ENCODE peak calls at places on chromosomes 6 and 20, in eight cellular contexts. Q is CD8-positive, alpha-beta T cell; F is uterus; R is mucosa of descending colon; M is suprapubic skin; W is tibial nerve; E is breast epithelium; C is upper lobe of right lung. H is an unnamed sample. For H3K4me1, the result is how much of the 10 kb centered on the place peaks cover.

GRCh38 chr6:20197251-20197650 is 15.0 kb downstream of the MBOAT1 start:
- DNase-seq in R (no peak), E (no peak), W (no peak), M (no peak), F (no peak), C (no peak), Q (no peak), H (no peak)

GRCh38 chr6:10411131-10411914 is 3.6 kb downstream of the TFAP2A start:
- DNase-seq in C (no peak), F (no peak), R (no peak), E (no peak), W (no peak), M (no peak), Q (no peak), H (no peak)

GRCh38 chr6:111122458-111123286 is 35.4 kb downstream of the SLC16A10 start:
- DNase-seq in R (no peak), Q (no peak), M (no peak), C (no peak), F (no peak), E (no peak), W (no peak), H (no peak)

GRCh38 chr6:57173886-57174510 is 1.9 kb downstream of the BAG2 start:
- DNase-seq in W (peak), C (no peak), M (no peak), F (no peak), Q (no peak), R (no peak), E (no peak), H (no peak)

GRCh38 chr6:22221630-22222029 is 75.2 kb downstream of the PRL start:
- DNase-seq in F (no peak), R (no peak), W (no peak), M (no peak), Q (no peak), C (no peak), E (no peak), H (no peak)

GRCh38 chr6:81553246-81553645 is 199.2 kb downstream of the TENT5A start:
- DNase-seq in Q (no peak), E (no peak), W (no peak), M (no peak), C (no peak), F (no peak), R (no peak), H (no peak)

GRCh38 chr6:4491501-4492260 is 284.5 kb upstream of the CDYL start:
- DNase-seq in C (no peak), R (no peak), W (no peak), F (no peak), M (no peak), Q (no peak), E (no peak), H (no peak)

GRCh38 chr6:122622404-122622938 is 12.3 kb downstream of the PKIB start:
- DNase-seq in M (no peak), C (no peak), Q (no peak), W (peak), F (no peak), R (no peak), E (no peak), H (peak)

GRCh38 chr6:54646551-54647300 is 199.8 kb upstream of the FAM83B start:
- DNase-seq in Q (no peak), C (no peak), E (no peak), W (no peak), M (no peak), R (no peak), F (no peak), H (no peak)

GRCh38 chr20:5397418-5397817 is 80.7 kb upstream of the PROKR2 start:
- DNase-seq in Q (no peak), F (no peak), C (no peak), R (no peak), W (no peak), M (no peak), E (no peak), H (no peak)

GRCh38 chr20:4769328-4769727 is 47.6 kb downstream of the PRND start:
- DNase-seq in W (no peak), C (no peak), R (no peak), F (no peak), Q (no peak), E (no peak), M (no peak), H (no peak)

GRCh38 chr20:35539756-35540212 is 2.1 kb upstream of the ERGIC3 start:
- DNase-seq in C (peak), F (no peak), R (peak), Q (no peak), E (no peak), M (no peak), W (peak), H (peak)

GRCh38 chr6:147586044-147586443 is 77.6 kb downstream of the SAMD5 start:
- DNase-seq in M (no peak), R (no peak), W (peak), F (peak), E (no peak), C (no peak), Q (no peak), H (peak)

GRCh38 chr6:21922086-21922485 is 328.5 kb downstream of the SOX4 start:
- DNase-seq in E (no peak), M (no peak), Q (no peak), F (no peak), C (no peak), R (no peak), W (no peak), H (no peak)

GRCh38 chr6:41546866-41547798 is 951 bp downstream of the FOXP4 start:
- DNase-seq in W (no peak), E (peak), M (no peak), R (peak), C (peak), F (peak), Q (no peak), H (peak)

GRCh38 chr20:15205023-15205422 is 867.6 kb upstream of the FLRT3 start:
- DNase-seq in F (no peak), E (no peak), C (no peak), R (no peak), Q (no peak), M (no peak), W (no peak), H (no peak)

GRCh38 chr20:40046703-40047102 is 642.3 kb downstream of the MAFB start:
- DNase-seq in F (no peak), R (no peak), M (no peak), C (no peak), Q (no peak), W (no peak), E (no peak), H (no peak)

GRCh38 chr20:57309544-57310115 is 20.0 kb upstream of the SPO11 start:
- DNase-seq in W (no peak), C (no peak), R (no peak), F (no peak), Q (no peak), E (no peak), M (peak), H (no peak)

GRCh38 chr20:47274449-47275108 is 81.9 kb downstream of the ZMYND8 start:
- DNase-seq in Q (no peak), R (no peak), E (no peak), C (no peak), M (peak), W (peak), F (no peak), H (no peak)

GRCh38 chr6:78533876-78534275 is 333.5 kb upstream of the IRAK1BP1 start:
- DNase-seq in R (no peak), C (no peak), W (no peak), Q (no peak), E (no peak), M (no peak), F (no peak), H (no peak)

GRCh38 chr20:10579942-10580341 is 93.9 kb downstream of the JAG1 start:
- DNase-seq in F (no peak), R (no peak), Q (no peak), E (no peak), M (no peak), W (no peak), C (no peak), H (no peak)

GRCh38 chr20:6959900-6960312 is 192.4 kb downstream of the BMP2 start:
- DNase-seq in Q (no peak), R (no peak), W (no peak), F (no peak), C (no peak), M (no peak), E (no peak), H (no peak)

GRCh38 chr20:38728237-38728761 is 4.0 kb downstream of the SLC32A1 start:
- DNase-seq in F (no peak), M (no peak), Q (no peak), E (no peak), R (no peak), C (no peak), W (no peak), H (no peak)

GRCh38 chr20:38728911-38729642 is 4.8 kb downstream of the SLC32A1 start:
- DNase-seq in F (no peak), E (no peak), R (no peak), C (no peak), W (no peak), M (no peak), Q (no peak), H (no peak)

GRCh38 chr20:38730167-38730988 is 6.1 kb downstream of the SLC32A1 start:
- DNase-seq in W (no peak), M (no peak), F (no peak), Q (no peak), C (no peak), R (no peak), E (no peak), H (no peak)

GRCh38 chr20:38730989-38731737 is 6.9 kb downstream of the SLC32A1 start:
- DNase-seq in W (peak), E (no peak), Q (peak), M (no peak), F (peak), R (peak), C (peak), H (peak)

GRCh38 chr20:38729767-38730166 is 5.5 kb downstream of the SLC32A1 start:
- DNase-seq in R (no peak), M (no peak), E (no peak), W (no peak), F (no peak), Q (no peak), C (no peak), H (no peak)
- H3K4me3 ChIP-seq in R (no peak), M (no peak), E (no peak), W (no peak), F (no peak), Q (no peak), C (no peak), H (no peak)

DNA sequence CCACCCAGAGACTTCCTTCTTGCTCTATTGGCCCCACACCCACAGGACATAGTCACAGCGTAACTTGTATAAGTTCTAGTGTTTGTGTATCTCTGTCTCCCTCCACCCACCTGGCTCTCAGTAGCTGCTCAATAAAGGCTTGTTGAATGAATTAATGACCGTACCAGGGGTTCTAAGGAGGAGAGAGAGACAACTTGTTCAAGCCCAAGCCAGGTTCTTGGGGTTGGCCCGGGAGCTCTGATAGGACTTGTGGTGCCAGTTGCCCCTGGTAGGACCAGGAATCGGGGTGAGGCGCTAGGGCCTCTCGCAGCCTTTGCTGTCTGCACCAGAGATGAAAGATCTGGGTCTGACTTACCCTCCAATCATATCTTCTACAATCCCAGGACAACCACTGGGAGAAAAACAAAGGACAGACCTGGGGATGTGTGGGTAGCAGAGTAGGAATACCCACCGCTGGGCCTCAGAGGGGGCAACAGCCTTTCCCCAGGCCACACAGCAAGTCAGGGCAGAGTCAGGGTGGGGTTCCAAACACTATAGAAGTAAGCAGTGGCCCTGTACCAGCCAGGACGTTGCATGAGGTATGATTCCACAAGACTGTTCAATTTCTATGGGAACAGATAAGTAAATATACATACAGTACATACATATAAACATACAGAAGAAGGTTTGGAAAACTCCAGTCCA is 5.3 kb upstream of the TGM2 start:
- DNase-seq in C (peak), E (no peak), F (no peak), Q (no peak), W (no peak), M (no peak), R (no peak), H (no peak)
- H3K4me1 ChIP-seq in C (under half), E (under half), F (under half), Q (under half), W (under half), M (under half), R (under half), H (under half)

GRCh38 chr20:48923149-48923718 is 1.7 kb downstream of the ARFGEF2 start:
- DNase-seq in C (no peak), R (no peak), F (no peak), Q (no peak), W (no peak), E (no peak), M (no peak), H (no peak)
- H3K4me3 ChIP-seq in C (peak), R (no peak), F (no peak), Q (no peak), W (no peak), E (peak), M (peak), H (no peak)

GRCh38 chr6:35199866-35200265 is 13.9 kb upstream of the SCUBE3 start:
- DNase-seq in C (no peak), F (no peak), R (no peak), M (no peak), Q (no peak), W (no peak), E (no peak), H (no peak)
- H3K4me1 ChIP-seq in C (under half), F (under half), R (under half), M (under half), Q (under half), W (under half), E (under half), H (under half)

GRCh38 chr20:25082498-25082873 is 545 bp upstream of the VSX1 start:
- DNase-seq in M (no peak), W (no peak), E (peak), F (no peak), C (no peak), Q (no peak), R (no peak), H (no peak)
- H3K4me3 ChIP-seq in M (no peak), W (no peak), E (no peak), F (no peak), C (no peak), Q (no peak), R (no peak), H (no peak)

GRCh38 chr20:59778615-59779200 is 154.7 kb downstream of the SYCP2 start:
- DNase-seq in W (no peak), Q (no peak), F (no peak), M (peak), R (no peak), E (no peak), C (no peak), H (no peak)

GRCh38 chr20:59781236-59781635 is 152.2 kb downstream of the SYCP2 start:
- DNase-seq in F (no peak), E (no peak), M (peak), Q (no peak), R (no peak), C (no peak), W (no peak), H (no peak)

GRCh38 chr20:59780494-59781185 is 152.8 kb downstream of the SYCP2 start:
- DNase-seq in E (no peak), C (no peak), R (no peak), Q (no peak), M (peak), W (no peak), F (no peak), H (no peak)

GRCh38 chr20:59777814-59778575 is 155.4 kb downstream of the SYCP2 start:
- DNase-seq in W (no peak), Q (no peak), C (no peak), R (no peak), M (peak), F (no peak), E (no peak), H (no peak)

DNA sequence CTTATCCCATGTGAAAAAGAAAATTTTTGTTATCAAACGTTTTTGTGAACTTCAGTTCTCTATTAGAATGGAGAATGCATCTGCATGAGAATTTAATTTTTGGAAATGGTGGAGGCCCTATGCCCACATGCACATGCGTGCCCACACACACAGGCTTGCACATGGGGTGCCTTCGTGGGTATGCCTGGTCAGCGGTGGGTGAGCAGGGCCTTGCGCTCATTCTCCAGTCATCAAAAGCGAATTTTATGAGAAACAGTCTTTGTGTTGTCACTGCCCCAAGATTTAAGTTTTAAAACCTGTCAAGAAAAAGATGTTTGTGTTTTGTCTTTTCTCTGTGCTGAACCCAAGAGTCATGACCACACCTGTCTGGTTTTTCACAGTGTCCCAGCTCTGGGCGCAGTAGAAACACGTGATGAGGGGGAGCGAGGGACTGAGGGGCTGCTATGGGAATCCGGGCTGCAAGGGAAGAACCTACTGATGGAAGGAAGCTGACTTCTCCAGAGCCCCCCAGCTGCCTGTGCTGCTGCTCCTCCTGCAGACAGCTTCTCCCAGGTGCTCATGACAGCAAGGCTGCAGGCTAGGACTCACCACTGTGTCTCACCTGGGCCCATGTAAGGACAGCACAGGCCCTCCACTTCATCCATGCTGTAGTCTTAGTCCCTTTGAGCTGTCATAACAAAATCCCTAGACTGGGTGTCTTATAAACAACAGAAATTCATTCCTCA is 153.6 kb downstream of the SYCP2 start:
- DNase-seq in R (no peak), F (no peak), E (no peak), C (no peak), W (no peak), M (peak), Q (no peak), H (no peak)
- H3K4me1 ChIP-seq in R (under half), F (under half), E (under half), C (under half), W (under half), M (under half), Q (under half), H (under half)

GRCh38 chr6:35776364-35777215 is at the start of gene CLPSL2:
- DNase-seq in R (no peak), W (no peak), M (peak), F (no peak), Q (no peak), C (peak), E (no peak), H (peak)
- H3K4me3 ChIP-seq in R (no peak), W (peak), M (peak), F (peak), Q (peak), C (peak), E (peak), H (peak)

GRCh38 chr6:143752459-143752858 is 74.7 kb downstream of the PHACTR2 start:
- DNase-seq in R (no peak), W (no peak), E (no peak), M (no peak), C (no peak), F (no peak), Q (no peak), H (no peak)
- H3K4me1 ChIP-seq in R (under half), W (under half), E (under half), M (under half), C (under half), F (under half), Q (under half), H (under half)

H was measured in body of pancreas.